ENCODE peak calls at places on chromosomes 16 and 17, in ten cellular contexts. One of them, this sample, is unnamed.

GRCh38 chr17:19867654-19868395 is at the start of gene ULK2:
- DNase-seq in stomach: peak; percentile 68
- DNase-seq in CD4-positive, alpha-beta T cell: peak; percentile 39
- DNase-seq in thoracic aorta: no peak
- DNase-seq in GM12865: peak; percentile 86
- DNase-seq in cardiac fibroblast: peak; percentile 86
- DNase-seq in body of pancreas: peak; percentile 51
- DNase-seq in AG04449: no peak
- DNase-seq in GM20000: peak; percentile 83
- DNase-seq in WTC11: peak; percentile 70
- DNase-seq in this sample: peak; percentile 74

GRCh38 chr17:83151442-83152220 is 72.2 kb downstream of the METRNL start:
- DNase-seq in cardiac fibroblast: peak; percentile 11
- DNase-seq in CD4-positive, alpha-beta T cell: no peak
- DNase-seq in body of pancreas: no peak
- DNase-seq in GM12865: no peak
- DNase-seq in WTC11: no peak
- DNase-seq in AG04449: no peak
- DNase-seq in thoracic aorta: no peak
- DNase-seq in stomach: no peak
- DNase-seq in GM20000: no peak
- DNase-seq in this sample: no peak

GRCh38 chr17:57277923-57278604 is 21.7 kb downstream of the MSI2 start:
- DNase-seq in body of pancreas: no peak
- DNase-seq in GM20000: no peak
- DNase-seq in stomach: no peak
- DNase-seq in CD4-positive, alpha-beta T cell: no peak
- DNase-seq in WTC11: no peak
- DNase-seq in thoracic aorta: no peak
- DNase-seq in AG04449: no peak
- DNase-seq in GM12865: no peak
- DNase-seq in cardiac fibroblast: no peak
- DNase-seq in this sample: no peak

GRCh38 chr17:63001689-63002394 is 35.8 kb downstream of the TANC2 start:
- DNase-seq in cardiac fibroblast: no peak
- DNase-seq in CD4-positive, alpha-beta T cell: no peak
- DNase-seq in body of pancreas: no peak
- DNase-seq in GM20000: no peak
- DNase-seq in thoracic aorta: no peak
- DNase-seq in WTC11: no peak
- DNase-seq in GM12865: no peak
- DNase-seq in AG04449: no peak
- DNase-seq in stomach: no peak
- DNase-seq in this sample: no peak

GRCh38 chr17:17151541-17151940 is 54.6 kb downstream of the PLD6 start:
- DNase-seq in GM12865: no peak
- DNase-seq in body of pancreas: no peak
- DNase-seq in AG04449: no peak
- DNase-seq in WTC11: no peak
- DNase-seq in CD4-positive, alpha-beta T cell: no peak
- DNase-seq in GM20000: no peak
- DNase-seq in thoracic aorta: no peak
- DNase-seq in cardiac fibroblast: peak; percentile 49
- DNase-seq in stomach: no peak
- DNase-seq in this sample: no peak

GRCh38 chr16:57720142-57720575 is 15.4 kb upstream of the KATNB1 start:
- DNase-seq in AG04449: no peak
- DNase-seq in body of pancreas: peak; percentile 84
- DNase-seq in GM20000: peak; percentile 64
- DNase-seq in GM12865: peak; percentile 70
- DNase-seq in thoracic aorta: no peak
- DNase-seq in WTC11: peak; percentile 56
- DNase-seq in cardiac fibroblast: peak; percentile 75
- DNase-seq in CD4-positive, alpha-beta T cell: peak; percentile 11
- DNase-seq in stomach: peak; percentile 81
- DNase-seq in this sample: peak; percentile 73

GRCh38 chr17:79930077-79930785 is 91.0 kb upstream of the CBX4 start:
- DNase-seq in GM12865: no peak
- DNase-seq in cardiac fibroblast: no peak
- DNase-seq in thoracic aorta: no peak
- DNase-seq in body of pancreas: no peak
- DNase-seq in WTC11: peak; percentile 55
- DNase-seq in AG04449: no peak
- DNase-seq in stomach: no peak
- DNase-seq in CD4-positive, alpha-beta T cell: no peak
- DNase-seq in GM20000: no peak
- DNase-seq in this sample: no peak

GRCh38 chr16:89119661-89120141 is 26.0 kb downstream of the ACSF3 start:
- DNase-seq in thoracic aorta: no peak
- DNase-seq in cardiac fibroblast: no peak
- DNase-seq in body of pancreas: no peak
- DNase-seq in stomach: no peak
- DNase-seq in AG04449: no peak
- DNase-seq in WTC11: peak; percentile 9
- DNase-seq in GM12865: no peak
- DNase-seq in GM20000: no peak
- DNase-seq in CD4-positive, alpha-beta T cell: no peak
- DNase-seq in this sample: no peak

GRCh38 chr17:35988164-35988563 is 1.6 kb upstream of the CCL14 start:
- DNase-seq in AG04449: no peak
- DNase-seq in CD4-positive, alpha-beta T cell: no peak
- DNase-seq in GM20000: no peak
- DNase-seq in GM12865: no peak
- DNase-seq in thoracic aorta: no peak
- DNase-seq in stomach: no peak
- DNase-seq in cardiac fibroblast: no peak
- DNase-seq in WTC11: no peak
- DNase-seq in body of pancreas: no peak
- DNase-seq in this sample: no peak

GRCh38 chr16:78249056-78249455 is 149.6 kb downstream of the WWOX start:
- DNase-seq in WTC11: peak; percentile 54
- DNase-seq in body of pancreas: peak; percentile 79
- DNase-seq in GM20000: no peak
- DNase-seq in CD4-positive, alpha-beta T cell: no peak
- DNase-seq in GM12865: no peak
- DNase-seq in thoracic aorta: no peak
- DNase-seq in AG04449: no peak
- DNase-seq in stomach: peak; percentile 85
- DNase-seq in cardiac fibroblast: no peak
- DNase-seq in this sample: no peak

GRCh38 chr17:74453665-74454196 is 12.7 kb upstream of the CD300A start:
- DNase-seq in AG04449: no peak
- DNase-seq in CD4-positive, alpha-beta T cell: peak; percentile 48
- DNase-seq in GM12865: peak; percentile 86
- DNase-seq in thoracic aorta: no peak
- DNase-seq in WTC11: peak; percentile 94
- DNase-seq in cardiac fibroblast: no peak
- DNase-seq in stomach: peak; percentile 94
- DNase-seq in body of pancreas: peak; percentile 94
- DNase-seq in GM20000: peak; percentile 97
- DNase-seq in this sample: peak; percentile 98

GRCh38 chr17:74128456-74128855 is 75.0 kb upstream of the RPL38 start:
- DNase-seq in CD4-positive, alpha-beta T cell: no peak
- DNase-seq in thoracic aorta: no peak
- DNase-seq in WTC11: no peak
- DNase-seq in AG04449: no peak
- DNase-seq in GM12865: no peak
- DNase-seq in stomach: no peak
- DNase-seq in cardiac fibroblast: no peak
- DNase-seq in GM20000: no peak
- DNase-seq in body of pancreas: no peak
- DNase-seq in this sample: no peak

GRCh38 chr17:40106760-40107265 is 6.4 kb upstream of the NR1D1 start:
- DNase-seq in cardiac fibroblast: peak; percentile 61
- DNase-seq in WTC11: peak; percentile 22
- DNase-seq in GM12865: no peak
- DNase-seq in AG04449: no peak
- DNase-seq in stomach: no peak
- DNase-seq in GM20000: no peak
- DNase-seq in body of pancreas: no peak
- DNase-seq in CD4-positive, alpha-beta T cell: no peak
- DNase-seq in thoracic aorta: no peak
- DNase-seq in this sample: no peak

GRCh38 chr16:78773316-78773715 is 673.9 kb downstream of the WWOX start:
- DNase-seq in CD4-positive, alpha-beta T cell: no peak
- DNase-seq in WTC11: no peak
- DNase-seq in body of pancreas: no peak
- DNase-seq in AG04449: no peak
- DNase-seq in thoracic aorta: no peak
- DNase-seq in GM20000: no peak
- DNase-seq in cardiac fibroblast: no peak
- DNase-seq in GM12865: no peak
- DNase-seq in stomach: no peak
- DNase-seq in this sample: no peak

DNA sequence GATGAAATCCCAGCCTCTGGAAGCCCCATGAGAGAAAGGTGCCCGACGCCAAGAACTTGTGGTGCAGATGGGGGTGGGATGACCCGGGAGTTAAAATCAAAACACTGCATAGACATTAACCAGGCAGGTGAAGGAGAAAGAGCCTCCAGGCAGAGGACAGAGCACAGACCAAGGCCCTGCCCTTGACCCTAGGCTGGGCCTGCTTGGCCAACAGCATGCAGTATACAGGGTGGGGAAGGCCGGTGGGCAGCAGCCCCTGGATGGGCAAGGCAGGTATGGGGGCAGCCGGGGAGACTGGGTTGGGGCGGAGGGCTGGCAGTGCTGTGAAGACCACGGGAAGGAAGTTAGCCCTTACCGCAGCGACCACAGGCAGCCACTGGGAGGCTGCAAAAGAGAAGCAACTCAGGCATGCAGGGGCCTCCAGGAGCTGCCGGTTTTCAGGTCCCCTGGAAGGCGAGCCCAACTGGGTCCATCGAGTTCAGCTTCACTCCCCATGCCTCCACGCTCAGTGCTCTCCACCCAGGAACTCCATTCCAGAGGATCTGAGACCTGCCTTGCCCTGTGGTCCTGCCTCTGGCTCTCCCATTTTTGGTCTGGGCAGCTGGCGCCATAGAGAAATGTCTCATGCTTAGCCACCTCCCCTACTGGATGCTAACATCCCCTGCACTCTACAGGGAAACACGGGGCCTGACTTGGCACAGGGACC is 81.2 kb downstream of the C16orf95 start:
- DNase-seq in CD4-positive, alpha-beta T cell: no peak
- DNase-seq in stomach: no peak
- DNase-seq in GM12865: peak; percentile 17
- DNase-seq in body of pancreas: no peak
- DNase-seq in cardiac fibroblast: no peak
- DNase-seq in WTC11: peak; percentile 35
- DNase-seq in AG04449: no peak
- DNase-seq in thoracic aorta: no peak
- DNase-seq in GM20000: no peak
- DNase-seq in this sample: peak; percentile 48
- TF ChIP-seq CTCF in CD4-positive, alpha-beta T cell: no peak
- TF ChIP-seq CTCF in stomach: no peak
- TF ChIP-seq CTCF in GM12865: no peak
- TF ChIP-seq CTCF in body of pancreas: no peak
- TF ChIP-seq CTCF in cardiac fibroblast: no peak
- TF ChIP-seq CTCF in WTC11: no peak
- TF ChIP-seq CTCF in AG04449: no peak
- TF ChIP-seq CTCF in thoracic aorta: no peak
- TF ChIP-seq CTCF in GM20000: no peak
- TF ChIP-seq CTCF in this sample: no peak

GRCh38 chr17:11880714-11881113 is 116.6 kb downstream of the ZNF18 start:
- DNase-seq in cardiac fibroblast: no peak
- DNase-seq in GM12865: peak; percentile 63
- DNase-seq in GM20000: no peak
- DNase-seq in WTC11: no peak
- DNase-seq in thoracic aorta: no peak
- DNase-seq in AG04449: no peak
- DNase-seq in body of pancreas: no peak
- DNase-seq in CD4-positive, alpha-beta T cell: no peak
- DNase-seq in stomach: no peak
- DNase-seq in this sample: no peak
- TF ChIP-seq CTCF in cardiac fibroblast: no peak
- TF ChIP-seq CTCF in GM12865: peak; percentile 33
- TF ChIP-seq CTCF in GM20000: no peak
- TF ChIP-seq CTCF in WTC11: no peak
- TF ChIP-seq CTCF in thoracic aorta: no peak
- TF ChIP-seq CTCF in AG04449: no peak
- TF ChIP-seq CTCF in body of pancreas: peak; percentile 27
- TF ChIP-seq CTCF in CD4-positive, alpha-beta T cell: no peak
- TF ChIP-seq CTCF in stomach: no peak
- TF ChIP-seq CTCF in this sample: no peak

GRCh38 chr17:77604301-77605031 is 354.0 kb upstream of the TNRC6C start:
- DNase-seq in GM20000: no peak
- DNase-seq in thoracic aorta: no peak
- DNase-seq in cardiac fibroblast: no peak
- DNase-seq in AG04449: no peak
- DNase-seq in body of pancreas: no peak
- DNase-seq in GM12865: no peak
- DNase-seq in stomach: no peak
- DNase-seq in CD4-positive, alpha-beta T cell: no peak
- DNase-seq in WTC11: no peak
- DNase-seq in this sample: no peak

GRCh38 chr17:77607606-77608005 is 350.9 kb upstream of the TNRC6C start:
- DNase-seq in cardiac fibroblast: no peak
- DNase-seq in GM20000: no peak
- DNase-seq in thoracic aorta: no peak
- DNase-seq in stomach: no peak
- DNase-seq in WTC11: no peak
- DNase-seq in AG04449: no peak
- DNase-seq in CD4-positive, alpha-beta T cell: no peak
- DNase-seq in body of pancreas: no peak
- DNase-seq in GM12865: no peak
- DNase-seq in this sample: no peak

GRCh38 chr17:77606146-77606864 is 352.2 kb upstream of the TNRC6C start:
- DNase-seq in stomach: no peak
- DNase-seq in CD4-positive, alpha-beta T cell: no peak
- DNase-seq in GM20000: no peak
- DNase-seq in WTC11: no peak
- DNase-seq in cardiac fibroblast: no peak
- DNase-seq in AG04449: no peak
- DNase-seq in thoracic aorta: no peak
- DNase-seq in body of pancreas: no peak
- DNase-seq in GM12865: no peak
- DNase-seq in this sample: no peak

GRCh38 chr17:77608431-77608830 is 350.1 kb upstream of the TNRC6C start:
- DNase-seq in stomach: no peak
- DNase-seq in AG04449: no peak
- DNase-seq in body of pancreas: no peak
- DNase-seq in CD4-positive, alpha-beta T cell: no peak
- DNase-seq in cardiac fibroblast: no peak
- DNase-seq in GM12865: no peak
- DNase-seq in WTC11: no peak
- DNase-seq in thoracic aorta: no peak
- DNase-seq in GM20000: no peak
- DNase-seq in this sample: no peak

GRCh38 chr17:77606865-77607210 is 351.7 kb upstream of the TNRC6C start:
- DNase-seq in cardiac fibroblast: no peak
- DNase-seq in GM12865: no peak
- DNase-seq in stomach: no peak
- DNase-seq in AG04449: no peak
- DNase-seq in GM20000: no peak
- DNase-seq in CD4-positive, alpha-beta T cell: no peak
- DNase-seq in thoracic aorta: no peak
- DNase-seq in body of pancreas: no peak
- DNase-seq in WTC11: no peak
- DNase-seq in this sample: no peak
- TF ChIP-seq CTCF in cardiac fibroblast: no peak
- TF ChIP-seq CTCF in GM12865: peak; percentile 11
- TF ChIP-seq CTCF in stomach: no peak
- TF ChIP-seq CTCF in AG04449: no peak
- TF ChIP-seq CTCF in GM20000: no peak
- TF ChIP-seq CTCF in CD4-positive, alpha-beta T cell: no peak
- TF ChIP-seq CTCF in thoracic aorta: no peak
- TF ChIP-seq CTCF in body of pancreas: no peak
- TF ChIP-seq CTCF in WTC11: no peak
- TF ChIP-seq CTCF in this sample: no peak

GRCh38 chr16:8655184-8655717 is 19.2 kb upstream of the ABAT start:
- DNase-seq in stomach: peak; percentile 40
- DNase-seq in CD4-positive, alpha-beta T cell: no peak
- DNase-seq in GM12865: peak; percentile 81
- DNase-seq in body of pancreas: peak; percentile 11
- DNase-seq in WTC11: peak; percentile 57
- DNase-seq in thoracic aorta: no peak
- DNase-seq in GM20000: peak; percentile 55
- DNase-seq in AG04449: no peak
- DNase-seq in cardiac fibroblast: peak; percentile 46
- DNase-seq in this sample: peak; percentile 55
- TF ChIP-seq CTCF in stomach: peak; percentile 41
- TF ChIP-seq CTCF in CD4-positive, alpha-beta T cell: peak; percentile 37
- TF ChIP-seq CTCF in GM12865: peak; percentile 45
- TF ChIP-seq CTCF in body of pancreas: no peak
- TF ChIP-seq CTCF in WTC11: peak; percentile 46
- TF ChIP-seq CTCF in thoracic aorta: no peak
- TF ChIP-seq CTCF in GM20000: peak; percentile 55
- TF ChIP-seq CTCF in AG04449: peak; percentile 57
- TF ChIP-seq CTCF in cardiac fibroblast: peak; percentile 47
- TF ChIP-seq CTCF in this sample: peak; percentile 55

This sample was measured in GM13976.